ENCODE peak calls at places on chromosomes 5 and 9, in ten cellular contexts. D is cerebellar cortex; Q is amniotic epithelial cell; E is AG09309; V is fibroblast of pulmonary artery; S is ELR; P is GM10248; L is CD4-positive, CD25-positive, alpha-beta regulatory T cell; C is brain microvascular endothelial cell; A is stimulated activated CD4-positive, alpha-beta T cell treated with anti-CD3 and anti-CD28 coated beads, Interleukin-2, amount 100 ng/mL, for 24 hours. F is an unnamed sample.

GRCh38 chr9:27442464-27442863 is 81.6 kb upstream of the IFNK start:
- DNase-seq in D (peak; percentile 52), Q (no peak), E (no peak), V (no peak), S (no peak), P (no peak), L (no peak), C (no peak), A (no peak), F (no peak)

GRCh38 chr5:102792705-102793104 is 37.6 kb downstream of the PAM start:
- DNase-seq in D (no peak), Q (peak; percentile 35), E (no peak), V (peak; percentile 38), S (peak; percentile 56), P (no peak), L (peak; percentile 37), C (peak; percentile 12), A (no peak), F (no peak)

GRCh38 chr9:18775969-18776368 is 257.0 kb downstream of the SAXO1 start:
- DNase-seq in D (no peak), Q (no peak), E (no peak), V (no peak), S (no peak), P (no peak), L (no peak), C (no peak), A (no peak), F (no peak)

GRCh38 chr9:129052592-129052991 is 16.2 kb downstream of the MIGA2 start:
- DNase-seq in D (peak; percentile 76), Q (no peak), E (no peak), V (no peak), S (no peak), P (no peak), L (no peak), C (no peak), A (no peak), F (peak; percentile 87)

GRCh38 chr9:113520109-113520642 is 56.6 kb downstream of the RGS3 start:
- DNase-seq in D (no peak), Q (peak; percentile 29), E (no peak), V (peak; percentile 31), S (peak; percentile 56), P (peak; percentile 68), L (peak; percentile 59), C (peak; percentile 73), A (peak; percentile 56), F (peak; percentile 9)

GRCh38 chr5:3963662-3964061 is 368.0 kb downstream of the IRX1 start:
- DNase-seq in D (no peak), Q (no peak), E (no peak), V (no peak), S (no peak), P (no peak), L (no peak), C (no peak), A (no peak), F (no peak)

GRCh38 chr9:31140316-31140715 is 1244.1 kb upstream of the ACO1 start:
- DNase-seq in D (peak; percentile 5), Q (peak; percentile 62), E (no peak), V (peak; percentile 55), S (peak; percentile 1), P (no peak), L (peak; percentile 31), C (no peak), A (no peak), F (no peak)

GRCh38 chr5:7868427-7868772 is 431 bp downstream of the FASTKD3 start:
- DNase-seq in D (peak; percentile 35), Q (no peak), E (no peak), V (no peak), S (no peak), P (no peak), L (peak; percentile 28), C (no peak), A (no peak), F (no peak)

GRCh38 chr9:114288233-114289051 is 34.5 kb upstream of the ORM1 start:
- DNase-seq in D (no peak), Q (peak; percentile 46), E (no peak), V (peak; percentile 44), S (peak; percentile 89), P (no peak), L (no peak), C (peak; percentile 63), A (no peak), F (no peak)

GRCh38 chr5:33641722-33642505 is 201.1 kb downstream of the TARS1 start:
- DNase-seq in D (no peak), Q (peak; percentile 98), E (peak; percentile 69), V (peak; percentile 69), S (no peak), P (no peak), L (peak; percentile 2), C (peak; percentile 86), A (no peak), F (no peak)

GRCh38 chr9:81462759-81463158 is 226.6 kb downstream of the TLE1 start:
- DNase-seq in D (no peak), Q (peak; percentile 33), E (no peak), V (no peak), S (no peak), P (no peak), L (no peak), C (no peak), A (no peak), F (no peak)

GRCh38 chr9:85536076-85536475 is 205.7 kb downstream of the AGTPBP1 start:
- DNase-seq in D (no peak), Q (peak; percentile 82), E (peak; percentile 50), V (peak; percentile 98), S (peak; percentile 6), P (no peak), L (no peak), C (peak; percentile 82), A (no peak), F (no peak)

GRCh38 chr5:36035696-36036095 is 31.0 kb downstream of the UGT3A2 start:
- DNase-seq in D (no peak), Q (no peak), E (no peak), V (no peak), S (no peak), P (no peak), L (no peak), C (no peak), A (no peak), F (no peak)

GRCh38 chr9:100714372-100715099 is 136.7 kb downstream of the CAVIN4 start:
- DNase-seq in D (peak; percentile 47), Q (peak; percentile 9), E (peak; percentile 13), V (peak; percentile 77), S (peak; percentile 66), P (peak; percentile 62), L (peak; percentile 29), C (peak; percentile 51), A (peak; percentile 52), F (no peak)

GRCh38 chr9:2872307-2872940 is 28.5 kb upstream of the PUM3 start:
- DNase-seq in D (peak; percentile 74), Q (peak; percentile 62), E (no peak), V (peak; percentile 47), S (peak; percentile 31), P (no peak), L (peak; percentile 27), C (peak; percentile 22), A (no peak), F (no peak)

GRCh38 chr5:17121776-17122175 is 95.7 kb upstream of the BASP1 start:
- DNase-seq in D (no peak), Q (no peak), E (no peak), V (no peak), S (no peak), P (no peak), L (no peak), C (no peak), A (no peak), F (no peak)

GRCh38 chr5:143509758-143510221 is 106.3 kb upstream of the NR3C1 start:
- DNase-seq in D (no peak), Q (no peak), E (no peak), V (no peak), S (no peak), P (peak; percentile 26), L (peak; percentile 3), C (no peak), A (no peak), F (no peak)

GRCh38 chr5:90528704-90529233 is 615 bp downstream of the LYSMD3 start:
- DNase-seq in D (peak; percentile 25), Q (peak; percentile 16), E (peak; percentile 1), V (peak; percentile 26), S (peak; percentile 33), P (peak; percentile 15), L (peak; percentile 35), C (no peak), A (no peak), F (no peak)

GRCh38 chr5:45110399-45110798 is 301.7 kb downstream of the MRPS30 start:
- DNase-seq in D (no peak), Q (no peak), E (no peak), V (no peak), S (no peak), P (no peak), L (no peak), C (no peak), A (no peak), F (no peak)

GRCh38 chr9:81424431-81424830 is 264.9 kb downstream of the TLE1 start:
- DNase-seq in D (no peak), Q (no peak), E (no peak), V (no peak), S (no peak), P (no peak), L (no peak), C (peak; percentile 32), A (no peak), F (no peak)

GRCh38 chr5:160655717-160656116 is 196.3 kb downstream of the ATP10B start:
- DNase-seq in D (no peak), Q (no peak), E (no peak), V (no peak), S (no peak), P (no peak), L (no peak), C (no peak), A (no peak), F (no peak)

GRCh38 chr5:4614088-4614487 is 526.0 kb upstream of the ADAMTS16 start:
- DNase-seq in D (no peak), Q (no peak), E (no peak), V (no peak), S (no peak), P (no peak), L (no peak), C (no peak), A (no peak), F (no peak)

GRCh38 chr5:59187772-59188347 is 605.0 kb downstream of the RAB3C start:
- DNase-seq in D (no peak), Q (peak; percentile 78), E (no peak), V (peak; percentile 76), S (peak; percentile 68), P (no peak), L (no peak), C (peak; percentile 62), A (no peak), F (no peak)

GRCh38 chr5:131545856-131546255 is 89.2 kb downstream of the RAPGEF6 start:
- DNase-seq in D (no peak), Q (peak; percentile 82), E (no peak), V (peak; percentile 39), S (peak; percentile 85), P (no peak), L (no peak), C (peak; percentile 58), A (no peak), F (no peak)

GRCh38 chr9:36999728-37000333 is 34.2 kb downstream of the PAX5 start:
- DNase-seq in D (no peak), Q (no peak), E (no peak), V (no peak), S (no peak), P (peak; percentile 48), L (no peak), C (no peak), A (no peak), F (no peak)

GRCh38 chr5:172145870-172146747 is 41.9 kb downstream of the STK10 start:
- DNase-seq in D (peak; percentile 84), Q (no peak), E (no peak), V (no peak), S (no peak), P (no peak), L (no peak), C (no peak), A (no peak), F (no peak)

GRCh38 chr9:117656007-117656406 is 48.2 kb upstream of the TLR4 start:
- DNase-seq in D (no peak), Q (no peak), E (no peak), V (peak; percentile 33), S (no peak), P (no peak), L (no peak), C (peak; percentile 47), A (no peak), F (no peak)

GRCh38 chr9:34437006-34437925 is 21.1 kb downstream of the FAM219A start:
- DNase-seq in D (peak; percentile 87), Q (peak; percentile 76), E (peak; percentile 52), V (peak; percentile 91), S (peak; percentile 81), P (peak; percentile 70), L (peak; percentile 88), C (peak; percentile 62), A (peak; percentile 66), F (no peak)

F was measured in Right ventricle myocardium inferior.